ENCODE peak calls at places on chromosomes 1 and 21, in nine cellular contexts. L is neural progenitor cell, H is lower lobe of right lung, N is stomach, S is astrocyte of the cerebellum, Z is tibial nerve, E is AG09309, U is upper lobe of left lung, A is cardiac fibroblast. W is an unnamed sample.

GRCh38 chr1:72704841-72705477 is 422.6 kb upstream of the NEGR1 start:
- DNase-seq in A (no peak), E (no peak), U (no peak), H (no peak), S (no peak), N (no peak), L (no peak), Z (no peak), W (no peak)

GRCh38 chr1:222095606-222096475 is 354.0 kb upstream of the DUSP10 start:
- DNase-seq in S (no peak), A (peak), Z (no peak), N (peak), U (no peak), E (no peak), H (no peak), L (peak), W (no peak)

GRCh38 chr1:227903061-227903521 is 44.6 kb downstream of the WNT9A start:
- DNase-seq in U (no peak), L (no peak), E (no peak), Z (no peak), H (peak), N (no peak), A (no peak), S (no peak), W (no peak)

GRCh38 chr1:169094897-169095569 is 11.5 kb upstream of the ATP1B1 start:
- DNase-seq in E (no peak), Z (no peak), H (no peak), S (no peak), A (no peak), U (no peak), L (no peak), N (no peak), W (no peak)

GRCh38 chr1:152049291-152050073 is 12.7 kb upstream of the S100A11 start:
- DNase-seq in N (no peak), E (no peak), H (no peak), Z (no peak), A (peak), U (no peak), L (no peak), S (no peak), W (peak)

GRCh38 chr1:173393655-173393993 is 83.5 kb upstream of the PRDX6 start:
- DNase-seq in S (no peak), A (peak), H (no peak), Z (no peak), L (no peak), U (no peak), N (no peak), E (peak), W (peak)

GRCh38 chr1:183218039-183218618 is 32.1 kb downstream of the LAMC2 start:
- DNase-seq in H (no peak), U (no peak), Z (no peak), N (no peak), L (no peak), A (no peak), E (no peak), S (no peak), W (peak)

GRCh38 chr1:246831543-246831942 is 100.2 kb downstream of the AHCTF1 start:
- DNase-seq in Z (no peak), U (no peak), E (no peak), S (no peak), N (no peak), L (no peak), H (no peak), A (no peak), W (no peak)

GRCh38 chr21:45577806-45578801 is 35.9 kb upstream of the SLC19A1 start:
- DNase-seq in H (peak), A (no peak), L (no peak), Z (no peak), S (no peak), U (peak), N (peak), E (no peak), W (no peak)

GRCh38 chr1:211352985-211353515 is 26.4 kb downstream of the TRAF5 start:
- DNase-seq in Z (no peak), U (peak), A (peak), S (no peak), E (no peak), H (no peak), N (peak), L (peak), W (no peak)

GRCh38 chr1:201778279-201779023 is 50.5 kb upstream of the IPO9 start:
- DNase-seq in H (no peak), U (no peak), S (no peak), Z (no peak), N (no peak), E (no peak), A (no peak), L (no peak), W (peak)

GRCh38 chr1:167514278-167514677 is 4.1 kb downstream of the CD247 start:
- DNase-seq in H (no peak), E (no peak), L (no peak), S (no peak), Z (no peak), A (no peak), N (no peak), U (no peak), W (no peak)

GRCh38 chr1:234437423-234438171 is 41.4 kb downstream of the TARBP1 start:
- DNase-seq in S (peak), E (no peak), H (no peak), Z (no peak), L (no peak), N (peak), A (no peak), U (no peak), W (peak)

DNA sequence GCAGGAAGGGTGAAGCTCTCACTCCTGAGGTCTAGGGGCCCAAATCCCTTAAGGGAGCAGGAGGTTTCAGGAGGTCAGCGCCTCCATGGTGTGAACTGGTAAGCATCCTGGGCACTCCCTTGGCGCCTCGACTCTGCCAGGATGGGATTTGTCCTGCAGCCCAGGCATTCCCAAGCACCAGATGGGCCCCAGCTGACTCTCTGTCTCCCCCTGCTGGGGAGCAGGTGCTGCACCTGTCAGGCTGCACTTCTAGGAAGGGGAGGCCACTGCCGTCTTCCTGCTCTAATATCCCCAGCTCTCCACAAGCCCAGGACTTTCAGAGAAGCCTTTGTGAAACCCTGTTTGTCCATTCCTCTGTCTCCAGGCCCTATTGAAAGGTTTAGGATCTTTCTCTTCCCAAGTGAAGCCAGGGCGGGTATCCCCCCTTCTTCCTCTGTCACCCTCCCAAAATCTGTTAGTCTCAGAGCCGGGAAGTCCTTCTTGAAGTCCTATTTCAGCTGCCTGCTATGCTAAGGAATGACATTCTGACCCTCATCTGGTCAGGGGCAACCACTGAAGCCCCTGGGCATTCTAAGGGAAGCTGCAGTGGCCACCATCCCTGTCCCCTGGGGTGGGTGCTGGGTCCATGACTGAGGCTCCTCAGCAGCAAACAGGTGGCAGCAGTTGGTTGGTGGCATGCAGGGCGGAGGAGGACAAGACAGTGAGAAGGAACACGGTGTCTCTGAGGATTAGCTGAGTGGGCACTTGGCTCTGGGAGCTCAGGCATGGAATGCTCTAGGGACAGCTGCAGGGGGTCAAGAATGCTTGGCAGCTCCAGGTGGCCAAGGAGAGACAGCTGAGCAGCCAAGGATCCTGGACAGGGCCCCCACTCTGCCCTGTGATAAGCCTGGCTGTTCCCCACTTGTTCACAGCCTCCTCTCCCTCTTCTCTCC is 3.2 kb downstream of the MYBPH start:
- DNase-seq in S (peak), N (peak), L (peak), U (peak), A (peak), E (no peak), H (peak), Z (no peak), W (peak)
- H3K4me3 ChIP-seq in S (no peak), N (no peak), L (no peak), U (no peak), A (no peak), E (no peak), H (no peak), Z (no peak), W (no peak)

GRCh38 chr21:42261832-42262200 is 42.9 kb downstream of the ABCG1 start:
- DNase-seq in N (no peak), L (no peak), Z (no peak), H (no peak), U (no peak), S (no peak), A (no peak), E (no peak), W (no peak)

GRCh38 chr21:42264245-42265195 is 45.6 kb downstream of the ABCG1 start:
- DNase-seq in S (no peak), H (no peak), N (no peak), E (no peak), L (no peak), Z (no peak), A (no peak), U (no peak), W (no peak)

GRCh38 chr21:42263591-42264131 is 44.7 kb downstream of the ABCG1 start:
- DNase-seq in U (peak), Z (no peak), N (no peak), L (peak), S (no peak), E (no peak), H (peak), A (peak), W (no peak)

GRCh38 chr21:42265229-42265812 is 46.4 kb downstream of the ABCG1 start:
- DNase-seq in N (no peak), E (no peak), L (no peak), S (no peak), H (no peak), Z (no peak), U (no peak), A (no peak), W (no peak)

GRCh38 chr21:42262826-42263225 is 43.9 kb downstream of the ABCG1 start:
- DNase-seq in U (peak), L (no peak), N (peak), A (peak), Z (no peak), H (peak), E (no peak), S (no peak), W (no peak)
- TF ChIP-seq CTCF in U (no peak), L (no peak), N (no peak), A (no peak), Z (no peak), H (no peak), E (no peak), S (no peak), W (no peak)

GRCh38 chr1:170685166-170685565 is 21.2 kb downstream of the PRRX1 start:
- DNase-seq in S (no peak), U (no peak), H (no peak), L (no peak), E (no peak), A (peak), N (no peak), Z (no peak), W (peak)
- H3K4me3 ChIP-seq in S (no peak), U (no peak), H (no peak), L (no peak), E (no peak), A (no peak), N (no peak), Z (no peak), W (no peak)

DNA sequence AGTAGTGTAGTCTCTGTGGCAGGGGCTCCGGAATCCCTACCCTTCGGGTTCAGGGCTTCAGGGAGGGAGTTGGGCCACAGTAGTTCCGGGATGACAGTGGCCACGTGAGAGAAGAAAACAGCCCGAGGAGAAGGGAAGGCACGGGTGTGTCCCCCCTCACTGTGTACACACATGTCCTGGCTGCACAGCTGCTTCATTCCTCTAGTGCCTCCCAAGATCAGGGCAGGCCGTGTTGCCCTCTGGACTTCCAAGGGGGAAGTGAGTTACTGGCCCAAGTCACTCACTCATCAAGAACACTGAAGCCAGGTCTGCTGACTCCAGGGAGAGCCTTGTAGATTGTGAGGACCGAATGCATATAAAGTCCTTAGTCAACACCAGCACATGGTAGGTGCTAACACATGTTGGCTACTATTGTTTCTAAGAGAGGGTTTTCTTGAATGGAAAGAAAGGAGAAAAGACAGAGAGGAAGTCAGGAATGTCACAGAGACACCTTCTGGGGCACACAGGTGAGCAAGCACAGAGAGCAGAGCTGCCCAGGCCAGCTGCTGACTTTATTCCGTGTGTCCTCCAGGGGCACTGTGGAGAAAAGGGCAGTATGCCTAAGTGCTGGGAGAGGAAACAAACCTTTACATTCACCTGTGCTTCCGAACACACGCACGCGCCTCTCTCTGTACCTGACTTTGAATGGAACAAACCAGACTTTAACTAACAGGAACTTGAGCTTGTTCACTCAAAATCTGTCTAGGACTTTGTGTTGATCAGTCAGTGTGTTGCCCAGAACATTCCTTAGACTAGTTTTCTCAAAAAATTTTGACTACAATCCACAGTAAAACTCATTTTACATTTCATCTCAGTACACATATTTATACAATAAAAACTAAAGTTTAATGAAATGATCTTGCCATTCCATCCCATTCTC is 40.0 kb downstream of the LHX4 start:
- DNase-seq in H (no peak), L (peak), S (no peak), A (no peak), U (no peak), E (no peak), N (peak), Z (no peak), W (no peak)
- TF ChIP-seq CTCF in H (no peak), L (peak), S (peak), A (peak), U (no peak), E (peak), N (peak), Z (no peak), W (peak)

DNA sequence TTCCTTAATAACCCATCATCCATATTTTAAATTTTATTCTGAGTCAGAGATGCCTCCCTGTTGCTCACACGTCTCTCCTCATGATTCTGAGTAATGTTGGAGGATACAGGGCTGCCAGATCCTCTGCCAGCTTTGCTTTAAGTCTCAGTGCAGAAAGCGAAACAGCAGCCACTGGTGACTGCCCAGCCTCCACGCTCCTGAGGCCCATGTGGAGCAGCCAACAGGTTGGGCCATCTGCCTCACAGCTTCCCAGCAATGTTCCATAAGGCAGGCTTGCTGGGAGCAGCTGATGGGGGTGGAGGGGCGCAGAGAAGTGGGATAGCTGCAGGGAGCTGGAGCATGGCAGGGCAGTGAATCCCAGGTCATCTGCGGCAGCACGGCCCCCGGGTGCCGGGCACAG is 104.2 kb downstream of the IGSF21 start:
- DNase-seq in N (no peak), L (no peak), Z (no peak), U (no peak), S (no peak), H (no peak), E (no peak), A (no peak), W (no peak)
- H3K4me3 ChIP-seq in N (no peak), L (no peak), Z (no peak), U (no peak), S (no peak), H (no peak), E (no peak), A (no peak), W (no peak)

DNA sequence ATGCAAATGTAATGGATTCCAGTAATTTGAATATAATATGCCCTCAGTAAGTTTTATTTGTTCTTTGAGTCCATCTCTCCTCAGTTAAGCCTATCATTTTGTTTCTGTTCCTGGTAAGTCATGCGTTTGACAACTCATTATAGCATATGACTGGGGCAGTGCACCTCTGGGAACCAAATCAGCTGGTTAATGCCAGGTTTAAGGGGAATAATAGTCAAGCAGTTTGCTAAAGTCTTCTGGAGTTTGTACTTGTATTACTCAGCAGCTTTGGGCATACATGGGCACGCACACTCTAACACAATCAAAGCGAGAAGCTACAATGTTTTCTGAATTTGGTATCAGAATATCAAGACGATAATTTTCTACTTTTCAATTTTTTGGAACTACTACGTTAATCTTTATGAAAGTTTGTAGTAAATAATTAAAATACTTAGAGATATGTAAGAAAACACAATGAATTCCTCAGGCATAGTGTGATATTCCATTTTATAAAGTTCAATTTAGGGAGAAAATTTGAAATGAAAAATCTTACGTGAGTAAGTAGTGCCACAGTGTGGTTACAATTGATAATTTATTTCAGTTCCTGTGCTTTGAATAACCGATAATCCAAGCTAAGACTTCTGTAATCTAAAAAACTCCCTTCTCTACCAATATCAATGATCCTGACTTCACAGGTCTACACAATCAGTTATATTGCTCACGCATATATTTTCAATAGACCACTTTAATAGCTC is 43.8 kb upstream of the KCTD3 start:
- DNase-seq in H (no peak), Z (no peak), S (no peak), N (no peak), A (peak), L (no peak), U (no peak), E (no peak), W (peak)
- TF ChIP-seq CTCF in H (peak), Z (peak), S (no peak), N (peak), A (no peak), L (peak), U (no peak), E (no peak), W (peak)

GRCh38 chr1:66933887-66934700 is 9.3 kb downstream of the MIER1 start:
- DNase-seq in N (no peak), S (no peak), L (no peak), E (no peak), U (no peak), H (no peak), Z (no peak), A (peak), W (no peak)

GRCh38 chr1:66929999-66930822 is 5.4 kb downstream of the MIER1 start:
- DNase-seq in N (peak), U (peak), A (peak), H (peak), L (peak), E (peak), Z (peak), S (peak), W (peak)

GRCh38 chr1:66931548-66932124 is 6.8 kb downstream of the MIER1 start:
- DNase-seq in E (no peak), L (no peak), U (no peak), H (no peak), N (no peak), A (peak), S (no peak), Z (no peak), W (no peak)

GRCh38 chr1:66930823-66931174 is 6.0 kb downstream of the MIER1 start:
- DNase-seq in N (no peak), H (no peak), S (no peak), Z (no peak), E (no peak), U (no peak), A (no peak), L (no peak), W (no peak)

GRCh38 chr1:66932291-66932690 is 7.5 kb downstream of the MIER1 start:
- DNase-seq in S (no peak), L (no peak), U (no peak), A (no peak), E (no peak), H (no peak), N (no peak), Z (no peak), W (no peak)
- H3K4me3 ChIP-seq in S (no peak), L (peak), U (no peak), A (peak), E (no peak), H (peak), N (no peak), Z (no peak), W (peak)

DNA sequence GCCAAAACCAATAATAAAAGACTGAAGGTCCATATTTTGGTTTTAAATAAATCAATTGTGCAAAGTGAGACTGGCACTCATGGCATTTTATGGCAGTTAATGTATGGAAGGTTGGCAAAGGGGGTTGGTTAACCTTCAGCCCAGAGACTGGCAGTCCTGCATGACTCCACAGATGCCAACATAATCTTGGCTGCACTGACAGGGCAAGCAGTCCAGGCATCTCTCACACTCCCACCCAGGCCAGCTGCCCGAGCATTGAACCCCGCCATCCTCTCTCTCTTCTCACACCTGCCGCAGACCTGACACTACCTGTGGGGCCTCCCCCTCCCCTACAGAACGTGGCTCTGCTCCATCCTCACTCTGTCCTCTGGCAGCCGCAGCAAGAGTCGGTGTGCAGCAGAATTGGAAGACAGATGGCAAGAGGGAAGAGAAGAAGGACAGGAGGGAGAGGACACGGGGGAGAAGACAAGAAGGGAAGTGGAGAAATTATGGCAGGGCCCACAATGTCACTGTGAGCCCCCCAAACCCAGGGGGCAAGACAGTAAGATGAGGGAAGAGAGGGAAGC is 43.7 kb downstream of the ITPKB start:
- DNase-seq in U (no peak), S (no peak), H (no peak), N (no peak), Z (no peak), A (no peak), L (no peak), E (no peak), W (no peak)
- TF ChIP-seq CTCF in U (no peak), S (no peak), H (no peak), N (no peak), Z (no peak), A (no peak), L (no peak), E (no peak), W (no peak)

GRCh38 chr1:207025144-207025880 is 7.2 kb downstream of the C1orf116 start:
- DNase-seq in A (peak), U (peak), L (peak), H (peak), Z (no peak), E (no peak), N (peak), S (no peak), W (peak)
- H3K4me3 ChIP-seq in A (no peak), U (no peak), L (no peak), H (peak), Z (no peak), E (no peak), N (no peak), S (no peak), W (no peak)

W was measured in AG10803.